ENCODE peak calls at places on chromosome 1, in five cellular contexts. One of them, this sample, is unnamed.

GRCh38 chr1:226733309-226733708 is 5.8 kb downstream of the ITPKB start:
- DNase-seq in H9: no peak
- DNase-seq in IMR-90: no peak
- DNase-seq in H1: no peak
- DNase-seq in mesenchymal stem cell: no peak
- DNase-seq in this sample: no peak

GRCh38 chr1:33649759-33650158 is 177.3 kb downstream of the ZSCAN20 start:
- DNase-seq in H9: no peak
- DNase-seq in IMR-90: no peak
- DNase-seq in H1: no peak
- DNase-seq in mesenchymal stem cell: no peak
- DNase-seq in this sample: no peak

GRCh38 chr1:51139474-51139873 is 37.4 kb downstream of the C1orf185 start:
- DNase-seq in H9: no peak
- DNase-seq in IMR-90: no peak
- DNase-seq in H1: no peak
- DNase-seq in mesenchymal stem cell: no peak
- DNase-seq in this sample: no peak

GRCh38 chr1:41823453-41823852 is 95.3 kb downstream of the HIVEP3 start:
- DNase-seq in H9: peak
- DNase-seq in IMR-90: no peak
- DNase-seq in H1: peak
- DNase-seq in mesenchymal stem cell: no peak
- DNase-seq in this sample: peak

GRCh38 chr1:41475346-41475745 is 9.1 kb downstream of the EDN2 start:
- DNase-seq in H9: no peak
- DNase-seq in IMR-90: no peak
- DNase-seq in H1: no peak
- DNase-seq in mesenchymal stem cell: no peak
- DNase-seq in this sample: no peak

GRCh38 chr1:178531897-178532296 is 19.0 kb downstream of the TEX35 start:
- DNase-seq in H9: peak
- DNase-seq in IMR-90: no peak
- DNase-seq in H1: no peak
- DNase-seq in mesenchymal stem cell: no peak
- DNase-seq in this sample: no peak

GRCh38 chr1:81543764-81544163 is 257.0 kb upstream of the ADGRL2 start:
- DNase-seq in H9: no peak
- DNase-seq in IMR-90: no peak
- DNase-seq in H1: no peak
- DNase-seq in mesenchymal stem cell: no peak
- DNase-seq in this sample: no peak

GRCh38 chr1:97942161-97943123 is 21.6 kb upstream of the DPYD start:
- DNase-seq in H9: no peak
- DNase-seq in IMR-90: no peak
- DNase-seq in H1: no peak
- DNase-seq in mesenchymal stem cell: no peak
- DNase-seq in this sample: no peak

GRCh38 chr1:65477414-65478378 is 57.2 kb downstream of the LEPR start:
- DNase-seq in H9: no peak
- DNase-seq in IMR-90: no peak
- DNase-seq in H1: no peak
- DNase-seq in mesenchymal stem cell: no peak
- DNase-seq in this sample: no peak

GRCh38 chr1:33429846-33430750 is 797 bp downstream of the PHC2 start:
- DNase-seq in H9: no peak
- DNase-seq in IMR-90: no peak
- DNase-seq in H1: peak
- DNase-seq in mesenchymal stem cell: peak
- DNase-seq in this sample: peak

GRCh38 chr1:116966791-116967190 is 34.8 kb upstream of the CD101 start:
- DNase-seq in H9: no peak
- DNase-seq in IMR-90: no peak
- DNase-seq in H1: no peak
- DNase-seq in mesenchymal stem cell: no peak
- DNase-seq in this sample: no peak

GRCh38 chr1:85343612-85344255 is 67.3 kb upstream of the BCL10 start:
- DNase-seq in H9: no peak
- DNase-seq in IMR-90: peak
- DNase-seq in H1: no peak
- DNase-seq in mesenchymal stem cell: no peak
- DNase-seq in this sample: no peak

GRCh38 chr1:48741380-48741779 is 35.3 kb downstream of the BEND5 start:
- DNase-seq in H9: no peak
- DNase-seq in IMR-90: no peak
- DNase-seq in H1: no peak
- DNase-seq in mesenchymal stem cell: no peak
- DNase-seq in this sample: no peak

GRCh38 chr1:167430134-167430848 is 88.0 kb downstream of the CD247 start:
- DNase-seq in H9: peak
- DNase-seq in IMR-90: no peak
- DNase-seq in H1: peak
- DNase-seq in mesenchymal stem cell: no peak
- DNase-seq in this sample: no peak

GRCh38 chr1:203422116-203422515 is 53.5 kb upstream of the PRELP start:
- DNase-seq in H9: no peak
- DNase-seq in IMR-90: no peak
- DNase-seq in H1: no peak
- DNase-seq in mesenchymal stem cell: no peak
- DNase-seq in this sample: no peak

GRCh38 chr1:94315552-94316116 is 78.2 kb upstream of the ARHGAP29 start:
- DNase-seq in H9: no peak
- DNase-seq in IMR-90: no peak
- DNase-seq in H1: no peak
- DNase-seq in mesenchymal stem cell: no peak
- DNase-seq in this sample: no peak

GRCh38 chr1:178174539-178174938 is 80.6 kb downstream of the RASAL2 start:
- DNase-seq in H9: no peak
- DNase-seq in IMR-90: no peak
- DNase-seq in H1: no peak
- DNase-seq in mesenchymal stem cell: no peak
- DNase-seq in this sample: no peak

GRCh38 chr1:28860332-28861073 is 48.5 kb downstream of the OPRD1 start:
- DNase-seq in H9: no peak
- DNase-seq in IMR-90: no peak
- DNase-seq in H1: no peak
- DNase-seq in mesenchymal stem cell: peak
- DNase-seq in this sample: no peak

GRCh38 chr1:157104598-157105293 is 5.1 kb upstream of the ETV3L start:
- DNase-seq in H9: no peak
- DNase-seq in IMR-90: peak
- DNase-seq in H1: no peak
- DNase-seq in mesenchymal stem cell: peak
- DNase-seq in this sample: no peak

GRCh38 chr1:95287078-95287477 is 53.1 kb downstream of the RWDD3 start:
- DNase-seq in H9: no peak
- DNase-seq in IMR-90: no peak
- DNase-seq in H1: no peak
- DNase-seq in mesenchymal stem cell: no peak
- DNase-seq in this sample: no peak

GRCh38 chr1:199226163-199226562 is 587.3 kb downstream of the PTPRC start:
- DNase-seq in H9: no peak
- DNase-seq in IMR-90: peak
- DNase-seq in H1: no peak
- DNase-seq in mesenchymal stem cell: peak
- DNase-seq in this sample: no peak

GRCh38 chr1:243745361-243745760 is 104.7 kb downstream of the AKT3 start:
- DNase-seq in H9: no peak
- DNase-seq in IMR-90: peak
- DNase-seq in H1: no peak
- DNase-seq in mesenchymal stem cell: peak
- DNase-seq in this sample: no peak

GRCh38 chr1:160367934-160368923 is 1.4 kb downstream of the NHLH1 start:
- DNase-seq in H9: no peak
- DNase-seq in IMR-90: no peak
- DNase-seq in H1: no peak
- DNase-seq in mesenchymal stem cell: no peak
- DNase-seq in this sample: no peak

GRCh38 chr1:248686815-248687214 is 15.8 kb downstream of the OR14I1 start:
- DNase-seq in H9: no peak
- DNase-seq in IMR-90: no peak
- DNase-seq in H1: no peak
- DNase-seq in mesenchymal stem cell: no peak
- DNase-seq in this sample: no peak

DNA sequence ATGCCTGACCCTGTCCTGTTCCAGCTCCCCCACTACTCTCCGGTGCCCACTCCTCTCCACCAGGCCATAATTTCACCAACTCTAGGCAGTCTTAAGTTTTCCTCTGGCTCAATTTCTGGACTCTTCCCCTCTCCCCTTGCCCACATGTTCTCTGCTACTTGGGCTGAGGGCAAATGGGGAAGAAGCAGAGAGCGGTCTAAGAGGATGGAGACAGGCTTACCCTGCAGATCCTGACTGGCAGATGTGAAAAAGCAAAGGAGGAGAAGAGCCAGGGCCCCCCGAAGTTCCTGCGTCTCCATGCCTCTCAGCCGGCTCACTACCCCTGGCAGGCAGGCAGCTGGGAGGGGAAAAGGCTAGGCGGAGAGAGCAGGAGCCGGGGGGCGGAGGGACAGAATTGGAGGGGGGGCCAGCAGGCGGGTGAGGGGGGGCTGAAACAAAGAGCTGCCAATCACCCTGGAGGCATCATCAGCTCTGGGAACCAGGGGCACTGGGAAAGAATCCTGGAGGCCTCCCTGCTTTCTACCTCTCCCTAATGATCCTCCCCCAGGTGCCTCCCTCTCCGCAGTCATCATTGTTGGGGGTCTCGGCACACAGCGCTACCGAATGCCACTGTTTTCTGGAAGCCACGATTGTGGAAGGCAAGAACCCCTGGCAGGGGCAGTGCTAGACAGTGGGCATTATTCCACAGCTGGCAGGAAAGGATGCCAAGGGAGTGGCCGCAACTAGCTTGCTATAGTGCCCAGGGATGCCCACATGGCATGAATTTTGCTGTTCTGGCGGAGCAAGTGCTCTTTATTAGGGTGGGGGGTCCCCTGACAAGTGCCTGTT is at the start of gene THBS3:
- DNase-seq in H9: peak
- DNase-seq in IMR-90: peak
- DNase-seq in H1: peak
- DNase-seq in mesenchymal stem cell: peak
- DNase-seq in this sample: peak
- H4K8ac ChIP-seq in H9: peak
- H4K8ac ChIP-seq in IMR-90: peak
- H4K8ac ChIP-seq in H1: peak
- H4K8ac ChIP-seq in mesenchymal stem cell: peak
- H4K8ac ChIP-seq in this sample: peak

DNA sequence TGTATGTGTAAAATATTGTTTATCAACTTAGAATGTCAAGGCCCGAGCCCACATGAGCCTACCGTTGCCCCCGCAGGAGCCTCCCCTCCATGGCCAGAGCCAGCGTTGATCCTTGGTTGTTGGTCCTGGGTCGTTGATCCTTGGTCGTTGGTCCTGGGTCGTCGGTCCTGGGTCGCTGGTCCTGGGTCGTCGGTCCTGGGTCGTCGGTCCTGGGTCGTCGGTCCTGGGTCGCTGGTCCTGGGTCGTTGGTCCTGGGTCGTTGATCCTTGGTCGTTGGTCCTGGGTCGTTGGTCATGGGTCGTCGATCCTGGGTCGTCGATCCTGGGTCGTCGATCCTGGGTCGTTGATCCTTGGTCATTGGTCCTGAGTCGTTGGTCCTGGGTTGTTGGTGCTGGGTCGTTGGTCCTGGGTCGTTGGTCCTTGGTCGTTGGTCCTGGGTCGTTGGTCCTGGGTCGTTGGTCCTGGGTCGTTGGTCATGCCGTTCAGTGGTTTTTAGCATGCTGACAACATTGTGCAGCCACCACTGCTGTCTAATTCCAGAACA is 105.0 kb upstream of the TMEM51 start:
- DNase-seq in H9: no peak
- DNase-seq in IMR-90: no peak
- DNase-seq in H1: no peak
- DNase-seq in mesenchymal stem cell: no peak
- DNase-seq in this sample: no peak
- H4K91ac ChIP-seq in H9: no peak
- H4K91ac ChIP-seq in IMR-90: no peak
- H4K91ac ChIP-seq in H1: no peak
- H4K91ac ChIP-seq in mesenchymal stem cell: no peak
- H4K91ac ChIP-seq in this sample: no peak

DNA sequence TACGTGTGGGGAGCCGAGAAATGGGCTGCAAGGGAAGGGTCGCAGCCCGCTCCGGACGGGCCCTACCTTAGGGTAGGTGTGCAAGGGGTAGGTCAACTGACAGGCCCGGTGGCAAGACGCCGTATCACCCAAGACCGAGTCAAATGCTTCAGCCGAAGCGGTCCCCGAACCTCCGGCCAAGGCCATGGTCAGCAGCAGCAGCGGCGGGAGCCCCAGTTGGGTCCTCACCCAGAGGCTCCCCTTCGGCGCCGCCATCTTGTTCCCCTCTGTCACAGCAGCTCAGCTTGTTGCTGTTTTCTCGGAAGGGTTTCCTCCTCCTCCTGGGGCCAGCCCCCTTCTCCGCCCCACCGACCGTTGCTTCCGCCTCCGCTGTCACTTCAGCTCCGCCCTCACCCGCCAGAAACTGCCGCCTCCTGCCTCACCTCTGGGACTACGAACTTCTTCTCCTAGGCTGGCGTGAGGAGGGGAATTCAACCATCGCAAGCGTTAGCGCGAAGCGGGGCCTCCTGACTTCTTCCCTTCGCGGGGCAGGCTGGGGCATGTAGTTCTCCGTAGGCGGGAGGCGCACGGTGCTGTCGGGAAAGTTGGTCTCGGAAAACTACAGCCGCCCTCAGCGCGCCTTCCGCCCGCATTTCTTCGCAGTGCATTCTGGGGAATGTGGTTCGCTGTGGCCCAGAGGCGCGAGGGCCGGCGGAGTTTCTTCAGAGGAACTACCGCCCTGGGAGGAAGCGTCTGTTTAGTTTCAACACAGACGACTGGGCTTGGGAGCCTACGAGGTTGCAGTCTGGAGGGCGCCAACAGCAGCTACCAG is at the start of the genes TCEANC2 and TMEM59:
- DNase-seq in H9: peak
- DNase-seq in IMR-90: peak
- DNase-seq in H1: peak
- DNase-seq in mesenchymal stem cell: peak
- DNase-seq in this sample: peak
- H3K18ac ChIP-seq in H9: peak
- H3K18ac ChIP-seq in IMR-90: peak
- H3K18ac ChIP-seq in H1: peak
- H3K18ac ChIP-seq in mesenchymal stem cell: peak
- H3K18ac ChIP-seq in this sample: peak

GRCh38 chr1:112619518-112620458 is at the start of gene CAPZA1:
- DNase-seq in H9: peak
- DNase-seq in IMR-90: peak
- DNase-seq in H1: peak
- DNase-seq in mesenchymal stem cell: peak
- DNase-seq in this sample: peak
- H4K8ac ChIP-seq in H9: no peak
- H4K8ac ChIP-seq in IMR-90: peak
- H4K8ac ChIP-seq in H1: peak
- H4K8ac ChIP-seq in mesenchymal stem cell: peak
- H4K8ac ChIP-seq in this sample: peak